ENCODE peak calls at places on chromosome 14, in seven cellular contexts. U is HCEC 1CT, O is ureter, B is omental fat pad, W is B cell, G is cortex of kidney, C is Kasumi-1. Z is an unnamed sample.

GRCh38 chr14:45868377-45868776 is 615.4 kb upstream of the MIS18BP1 start:
- DNase-seq in U (no peak), O (no peak), B (no peak), W (no peak), G (no peak), C (no peak), Z (no peak)

GRCh38 chr14:103491691-103492090 is 30.9 kb downstream of the CKB start:
- DNase-seq in U (no peak), O (no peak), B (no peak), W (no peak), G (no peak), C (no peak), Z (no peak)

GRCh38 chr14:91303091-91303923 is 58.8 kb upstream of the GPR68 start:
- DNase-seq in U (no peak), O (no peak), B (no peak), W (peak), G (no peak), C (peak), Z (peak)

GRCh38 chr14:53840444-53840843 is 116.2 kb downstream of the BMP4 start:
- DNase-seq in U (peak), O (no peak), B (no peak), W (no peak), G (no peak), C (no peak), Z (no peak)

GRCh38 chr14:23057757-23058653 is 685 bp upstream of the CDH24 start:
- DNase-seq in U (peak), O (peak), B (peak), W (peak), G (no peak), C (no peak), Z (no peak)

GRCh38 chr14:35760143-35760542 is 49.0 kb downstream of the RALGAPA1 start:
- DNase-seq in U (no peak), O (no peak), B (no peak), W (no peak), G (no peak), C (no peak), Z (no peak)

GRCh38 chr14:95460647-95461478 is 55.6 kb downstream of the SYNE3 start:
- DNase-seq in U (peak), O (no peak), B (no peak), W (no peak), G (no peak), C (no peak), Z (no peak)

GRCh38 chr14:100532916-100533630 is 54.1 kb downstream of the BEGAIN start:
- DNase-seq in U (peak), O (peak), B (peak), W (no peak), G (no peak), C (no peak), Z (peak)

GRCh38 chr14:72688990-72689677 is 204.8 kb downstream of the DPF3 start:
- DNase-seq in U (no peak), O (no peak), B (no peak), W (no peak), G (no peak), C (no peak), Z (no peak)

GRCh38 chr14:105064721-105065143 is 498 bp downstream of the GPR132 start:
- DNase-seq in U (peak), O (no peak), B (no peak), W (peak), G (no peak), C (no peak), Z (peak)

GRCh38 chr14:61326149-61326548 is 4.8 kb downstream of the PRKCH start:
- DNase-seq in U (no peak), O (no peak), B (no peak), W (no peak), G (no peak), C (no peak), Z (no peak)

Z was measured in MV-4-11.